ENCODE peak calls at places on chromosome 14, in four cellular contexts. M is upper lobe of right lung, N is lower lobe of right lung, T is cardiac muscle cell. U is an unnamed sample.

GRCh38 chr14:61524936-61525292 is 170.4 kb upstream of the HIF1A start:
- DNase-seq in T (no peak), M (no peak), N (no peak), U (no peak)

GRCh38 chr14:104898870-104899510 is 25.7 kb upstream of the PLD4 start:
- DNase-seq in T (peak), N (no peak), M (no peak), U (no peak)

GRCh38 chr14:60648934-60649814 is at the start of gene SIX1:
- DNase-seq in M (peak), N (peak), T (peak), U (no peak)

GRCh38 chr14:65927871-65928270 is 515.3 kb downstream of the FUT8 start:
- DNase-seq in T (no peak), N (no peak), M (no peak), U (no peak)

GRCh38 chr14:65334765-65335411 is 77.6 kb upstream of the FUT8 start:
- DNase-seq in M (no peak), N (no peak), T (no peak), U (no peak)

GRCh38 chr14:36271939-36272907 is 48.2 kb downstream of the MBIP start:
- DNase-seq in M (peak), T (peak), N (peak), U (no peak)

GRCh38 chr14:24837280-24838046 is 203.5 kb upstream of the GZMB start:
- DNase-seq in M (no peak), N (no peak), T (peak), U (no peak)

GRCh38 chr14:26765768-26766550 is 168.1 kb upstream of the NOVA1 start:
- DNase-seq in T (peak), N (no peak), M (no peak), U (no peak)

GRCh38 chr14:38693423-38693822 is 409.6 kb downstream of the SEC23A start:
- DNase-seq in N (no peak), T (no peak), M (no peak), U (no peak)

DNA sequence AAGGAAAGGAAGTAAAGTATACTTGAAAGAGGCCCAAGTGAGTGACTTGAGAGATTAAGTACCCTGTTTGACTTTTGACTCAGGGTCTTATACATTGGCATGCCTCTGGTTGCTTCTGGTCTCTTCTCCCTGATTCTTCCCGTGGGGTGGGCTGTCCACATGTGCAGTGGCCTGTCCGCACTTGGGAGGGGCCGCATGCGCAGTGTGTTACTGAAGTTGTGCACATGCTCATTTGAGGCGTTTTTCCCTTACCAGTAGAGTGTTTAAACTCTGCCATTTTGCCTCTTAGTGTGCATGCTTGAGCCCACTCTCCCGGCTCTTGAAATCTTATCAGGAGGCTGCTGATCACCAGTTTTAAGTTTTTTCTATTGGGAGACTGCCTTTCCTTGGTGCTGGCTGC is 32.1 kb upstream of the HECTD1 start:
- DNase-seq in M (peak), T (no peak), N (peak), U (no peak)
- H3K4me3 ChIP-seq in M (peak), T (no peak), N (peak), U (no peak)

GRCh38 chr14:87334997-87335675 is 657.8 kb downstream of the GALC start:
- DNase-seq in M (no peak), T (no peak), N (no peak), U (no peak)
- TF ChIP-seq CTCF in M (no peak), T (no peak), N (no peak), U (no peak)

GRCh38 chr14:58812050-58812690 is 174.4 kb downstream of the DACT1 start:
- DNase-seq in T (no peak), N (no peak), M (no peak), U (no peak)
- H3K4me3 ChIP-seq in T (no peak), N (no peak), M (no peak), U (no peak)

GRCh38 chr14:93970589-93970966 is 5.8 kb downstream of the ASB2 start:
- DNase-seq in M (no peak), T (no peak), N (no peak), U (no peak)
- TF ChIP-seq CTCF in M (peak), T (peak), N (peak), U (peak)

GRCh38 chr14:22477569-22478194 is 111.3 kb downstream of the DAD1 start:
- DNase-seq in M (no peak), N (no peak), T (no peak), U (no peak)

GRCh38 chr14:22478247-22478646 is 110.8 kb downstream of the DAD1 start:
- DNase-seq in N (no peak), T (no peak), M (no peak), U (no peak)

GRCh38 chr14:22478670-22479069 is 110.4 kb downstream of the DAD1 start:
- DNase-seq in T (peak), M (no peak), N (no peak), U (no peak)

GRCh38 chr14:22479781-22480464 is 109.1 kb downstream of the DAD1 start:
- DNase-seq in N (no peak), M (no peak), T (peak), U (no peak)

DNA sequence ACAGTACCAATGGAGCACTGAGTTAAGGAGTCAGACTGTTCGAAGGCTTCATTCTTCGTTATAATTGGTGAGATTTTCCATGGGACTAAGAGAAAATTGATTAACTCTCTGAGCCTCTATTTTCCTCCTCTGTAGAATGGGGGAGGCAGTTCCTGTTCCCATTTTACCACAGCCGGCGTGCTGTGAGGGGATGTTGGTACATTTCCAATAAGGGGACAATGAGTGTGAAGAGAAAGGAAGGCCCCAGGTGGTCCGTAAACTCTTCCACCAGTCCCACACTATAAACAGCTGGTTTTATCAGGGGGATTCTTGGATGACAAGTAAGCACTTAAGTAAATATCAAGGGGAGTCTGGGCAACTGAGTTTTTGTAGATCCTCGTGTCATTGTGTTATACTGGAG is 109.9 kb downstream of the DAD1 start:
- DNase-seq in M (no peak), T (no peak), N (no peak), U (no peak)
- H3K4me3 ChIP-seq in M (no peak), T (no peak), N (no peak), U (peak)

GRCh38 chr14:20818861-20819260 is 16.2 kb upstream of the RNASE1 start:
- DNase-seq in M (no peak), T (no peak), N (no peak), U (no peak)
- TF ChIP-seq CTCF in M (no peak), T (peak), N (no peak), U (no peak)

GRCh38 chr14:29098625-29099024 is 332.0 kb downstream of the FOXG1 start:
- DNase-seq in T (no peak), N (no peak), M (no peak), U (no peak)
- H3K4me3 ChIP-seq in T (no peak), N (no peak), M (no peak), U (no peak)

GRCh38 chr14:101982621-101983020 is 18.2 kb downstream of the DYNC1H1 start:
- DNase-seq in N (no peak), T (no peak), M (no peak), U (no peak)

GRCh38 chr14:101980700-101981099 is 16.3 kb downstream of the DYNC1H1 start:
- DNase-seq in M (no peak), T (peak), N (no peak), U (no peak)

GRCh38 chr14:101977311-101978071 is 13.1 kb downstream of the DYNC1H1 start:
- DNase-seq in N (no peak), M (no peak), T (no peak), U (no peak)

GRCh38 chr14:101980251-101980650 is 15.9 kb downstream of the DYNC1H1 start:
- DNase-seq in N (no peak), M (no peak), T (no peak), U (no peak)

DNA sequence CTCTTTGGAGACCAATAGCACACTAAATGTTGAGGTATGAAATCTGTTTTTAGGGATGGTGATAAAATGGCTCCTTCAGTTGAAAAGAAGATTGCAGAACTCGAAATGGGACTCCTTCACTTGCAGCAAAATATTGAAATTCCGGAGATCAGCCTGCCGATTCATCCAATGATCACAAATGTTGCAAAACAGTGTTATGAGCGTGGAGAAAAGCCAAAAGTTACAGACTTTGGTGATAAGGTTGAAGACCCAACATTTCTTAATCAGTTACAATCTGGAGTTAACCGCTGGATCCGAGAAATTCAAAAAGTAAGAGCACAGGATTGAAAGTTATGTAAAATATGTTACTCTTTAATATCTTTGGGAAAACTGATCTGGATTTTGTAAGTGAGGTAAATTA is 15.3 kb downstream of the DYNC1H1 start:
- DNase-seq in T (peak), N (no peak), M (no peak), U (no peak)
- TF ChIP-seq CTCF in T (no peak), N (no peak), M (no peak), U (no peak)